ENCODE peak calls at places on chromosome 5, in four cellular contexts. N is IMR-90, O is endothelial cell of umbilical vein, F is K562. H is an unnamed sample.

GRCh38 chr5:152634596-152634995 is 229.5 kb upstream of the NMUR2 start:
- DNase-seq in F (no peak), O (no peak), N (no peak), H (no peak)

GRCh38 chr5:14809369-14810144 is 62.0 kb downstream of the ANKH start:
- DNase-seq in N (peak), O (peak), F (peak), H (peak)

GRCh38 chr5:90293931-90294330 is 115.6 kb downstream of the CETN3 start:
- DNase-seq in O (peak), N (peak), F (no peak), H (no peak)

GRCh38 chr5:158988987-158989624 is 110.6 kb downstream of the EBF1 start:
- DNase-seq in F (no peak), N (no peak), O (no peak), H (no peak)

GRCh38 chr5:40841068-40841805 is at the start of gene CARD6:
- DNase-seq in N (peak), F (peak), O (peak), H (no peak)

GRCh38 chr5:152271420-152271819 is 133.7 kb downstream of the NMUR2 start:
- DNase-seq in N (no peak), F (no peak), O (no peak), H (peak)

GRCh38 chr5:170468633-170469032 is 35.2 kb upstream of the KCNIP1 start:
- DNase-seq in O (no peak), F (no peak), N (no peak), H (no peak)

GRCh38 chr5:53983568-53984465 is 326.6 kb downstream of the ARL15 start:
- DNase-seq in F (no peak), O (no peak), N (peak), H (no peak)

GRCh38 chr5:17150498-17150897 is 66.9 kb upstream of the BASP1 start:
- DNase-seq in O (no peak), F (no peak), N (no peak), H (no peak)

GRCh38 chr5:159099049-159099760 is 511 bp downstream of the EBF1 start:
- DNase-seq in F (peak), N (peak), O (peak), H (no peak)

GRCh38 chr5:159735036-159735435 is 181.2 kb upstream of the ADRA1B start:
- DNase-seq in F (no peak), N (no peak), O (no peak), H (no peak)

GRCh38 chr5:83337453-83338035 is 134.0 kb upstream of the VCAN start:
- DNase-seq in O (no peak), N (peak), F (no peak), H (no peak)

GRCh38 chr5:118195215-118195614 is 793.1 kb downstream of the DTWD2 start:
- DNase-seq in F (no peak), O (no peak), N (no peak), H (no peak)

GRCh38 chr5:59034498-59035186 is 451.8 kb downstream of the RAB3C start:
- DNase-seq in O (peak), N (peak), F (peak), H (no peak)

GRCh38 chr5:179302499-179303185 is 42.6 kb downstream of the ADAMTS2 start:
- DNase-seq in F (peak), O (no peak), N (no peak), H (no peak)

GRCh38 chr5:172782169-172783039 is 11.4 kb upstream of the DUSP1 start:
- DNase-seq in F (no peak), N (peak), O (peak), H (no peak)

GRCh38 chr5:131745594-131746175 is 51.1 kb downstream of the FNIP1 start:
- DNase-seq in O (no peak), N (peak), F (no peak), H (no peak)

GRCh38 chr5:126562823-126563222 is 32.2 kb downstream of the ALDH7A1 start:
- DNase-seq in N (no peak), O (no peak), F (no peak), H (peak)

GRCh38 chr5:57683036-57683600 is 200.5 kb upstream of the ACTBL2 start:
- DNase-seq in O (no peak), N (peak), F (no peak), H (no peak)

GRCh38 chr5:147065071-147065470 is 169.8 kb upstream of the STK32A start:
- DNase-seq in F (no peak), N (no peak), O (no peak), H (no peak)

DNA sequence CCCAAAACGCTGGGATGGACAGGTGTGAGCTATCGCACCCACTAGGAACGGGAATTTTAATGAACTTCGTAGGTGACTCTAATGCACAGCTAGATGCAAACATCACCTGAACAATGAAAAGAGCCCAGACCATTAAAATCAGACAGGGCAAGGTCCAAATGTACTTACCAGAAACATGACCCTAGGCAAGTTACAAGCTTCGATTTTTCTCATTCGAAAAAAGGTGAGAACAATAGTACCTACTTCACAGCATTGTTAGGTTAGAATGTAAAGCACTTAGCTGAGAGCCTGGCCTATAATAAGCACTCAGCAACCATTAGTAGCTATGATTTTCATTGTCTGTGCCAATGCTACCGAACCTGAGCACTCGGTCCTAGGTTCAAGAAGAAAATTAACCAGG is 5.8 kb upstream of the KLHL3 start:
- DNase-seq in N (no peak), F (no peak), O (no peak), H (no peak)
- TF ChIP-seq FOS in N (no peak), F (no peak), O (no peak), H (no peak)

GRCh38 chr5:1732955-1733354 is 66.7 kb downstream of the MRPL36 start:
- DNase-seq in N (no peak), O (no peak), F (no peak), H (no peak)

GRCh38 chr5:1729641-1730486 is 69.8 kb downstream of the MRPL36 start:
- DNase-seq in O (no peak), F (no peak), N (no peak), H (no peak)

GRCh38 chr5:1732238-1732880 is 67.3 kb downstream of the MRPL36 start:
- DNase-seq in F (no peak), O (no peak), N (no peak), H (no peak)

GRCh38 chr5:1730487-1730847 is 69.2 kb downstream of the MRPL36 start:
- DNase-seq in F (no peak), N (no peak), O (no peak), H (no peak)

GRCh38 chr5:1731091-1731639 is 68.5 kb downstream of the MRPL36 start:
- DNase-seq in O (no peak), N (no peak), F (no peak), H (no peak)
- TF ChIP-seq FOS in O (no peak), N (no peak), F (no peak), H (no peak)

GRCh38 chr5:55102345-55102744 is at the start of gene GZMA:
- DNase-seq in O (no peak), N (no peak), F (no peak), H (no peak)
- TF ChIP-seq FOS in O (no peak), N (no peak), F (no peak), H (no peak)

GRCh38 chr5:67156976-67157583 is 39.5 kb downstream of the CD180 start:
- DNase-seq in N (peak), F (peak), O (peak), H (no peak)
- TF ChIP-seq FOS in N (no peak), F (no peak), O (no peak), H (no peak)

DNA sequence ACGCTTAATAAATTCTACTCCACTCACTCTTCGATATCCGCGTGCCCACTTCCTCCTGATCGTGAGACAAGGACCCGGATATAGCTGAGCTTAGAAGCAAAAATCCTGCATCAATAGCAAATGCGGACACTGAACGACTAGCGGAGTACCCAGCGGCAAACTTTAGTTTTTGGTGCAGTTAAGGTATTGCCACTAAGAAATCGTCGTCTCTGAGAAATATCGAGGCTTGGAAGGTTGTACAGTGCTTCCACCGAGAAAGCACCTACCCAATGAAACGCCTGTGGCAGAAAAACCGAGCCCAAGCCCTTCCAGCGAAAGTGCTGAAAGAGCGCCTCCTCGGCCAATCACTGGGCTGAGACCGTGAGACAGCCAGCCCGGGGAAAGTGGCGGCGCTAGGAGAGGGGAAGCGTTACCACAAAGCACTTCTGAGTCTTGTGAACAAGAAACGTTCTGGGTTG is 32.2 kb downstream of the ANXA2R start:
- DNase-seq in O (peak), F (peak), N (peak), H (no peak)
- TF ChIP-seq FOS in O (no peak), F (no peak), N (no peak), H (no peak)

GRCh38 chr5:7825630-7826029 is 25.3 kb downstream of the CFAP90 start:
- DNase-seq in O (no peak), F (no peak), N (no peak), H (no peak)

GRCh38 chr5:7828269-7828668 is 22.7 kb downstream of the CFAP90 start:
- DNase-seq in O (no peak), N (no peak), F (no peak), H (no peak)

GRCh38 chr5:7827602-7828001 is 23.3 kb downstream of the CFAP90 start:
- DNase-seq in F (no peak), N (no peak), O (no peak), H (no peak)

GRCh38 chr5:7823601-7824000 is 27.3 kb downstream of the CFAP90 start:
- DNase-seq in O (no peak), N (no peak), F (no peak), H (no peak)

DNA sequence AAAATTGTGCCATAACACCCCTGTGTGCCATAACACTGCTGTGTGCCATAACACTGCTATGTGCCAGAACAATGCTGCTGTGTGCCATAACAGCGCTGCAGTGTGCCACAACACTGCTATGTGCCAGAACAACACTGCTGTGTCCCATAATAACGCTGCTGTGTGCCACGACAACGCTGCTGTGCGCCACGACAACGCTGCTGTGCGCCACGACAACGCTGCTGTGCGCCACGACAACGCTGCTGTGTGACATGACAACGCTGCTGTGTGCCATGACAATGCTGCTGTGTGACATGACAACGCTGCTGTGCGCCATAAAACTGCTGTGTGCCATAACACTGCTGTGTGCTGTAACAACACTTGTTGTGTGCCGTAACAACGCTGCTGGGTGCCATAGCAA is 25.9 kb downstream of the CFAP90 start:
- DNase-seq in O (no peak), N (no peak), F (no peak), H (no peak)
- TF ChIP-seq FOS in O (no peak), N (no peak), F (no peak), H (no peak)